ENCODE peak calls at places on chromosome 1, in six cellular contexts. F, U, Z, D, P and B are unnamed samples.

GRCh38 chr1:205767248-205767647 is 8.0 kb downstream of the RAB29 start:
- DNase-seq in F (no peak), U (no peak), Z (no peak), D (no peak), P (no peak), B (no peak)

GRCh38 chr1:36584874-36585759 is 102.4 kb upstream of the CSF3R start:
- DNase-seq in F (no peak), U (no peak), Z (no peak), D (no peak), P (no peak), B (no peak)

GRCh38 chr1:202105571-202106339 is 17.0 kb upstream of the GPR37L1 start:
- DNase-seq in F (peak; percentile 59), U (no peak), Z (peak; percentile 91), D (peak; percentile 64), P (no peak), B (no peak)

GRCh38 chr1:162003825-162004205 is 19.9 kb downstream of the OLFML2B start:
- DNase-seq in F (peak; percentile 83), U (no peak), Z (no peak), D (peak; percentile 60), P (no peak), B (peak; percentile 89)

GRCh38 chr1:156149374-156150106 is 3.8 kb upstream of the SEMA4A start:
- DNase-seq in F (no peak), U (no peak), Z (no peak), D (no peak), P (peak; percentile 79), B (no peak)

GRCh38 chr1:176786274-176786673 is 323.3 kb downstream of the PAPPA2 start:
- DNase-seq in F (no peak), U (no peak), Z (no peak), D (no peak), P (no peak), B (no peak)

GRCh38 chr1:26537951-26538352 is 8.4 kb downstream of the RPS6KA1 start:
- DNase-seq in F (peak; percentile 45), U (no peak), Z (peak; percentile 38), D (peak; percentile 59), P (peak; percentile 87), B (no peak)

GRCh38 chr1:229364216-229365065 is 21.6 kb upstream of the CCSAP start:
- DNase-seq in F (no peak), U (no peak), Z (no peak), D (no peak), P (no peak), B (no peak)

GRCh38 chr1:76055987-76056386 is 18.6 kb upstream of the ST6GALNAC3 start:
- DNase-seq in F (no peak), U (no peak), Z (no peak), D (no peak), P (no peak), B (no peak)

GRCh38 chr1:56506314-56506743 is 73.0 kb downstream of the PLPP3 start:
- DNase-seq in F (no peak), U (no peak), Z (no peak), D (no peak), P (peak; percentile 79), B (peak; percentile 29)

GRCh38 chr1:193457676-193458075 is 271.3 kb upstream of the B3GALT2 start:
- DNase-seq in F (peak; percentile 27), U (no peak), Z (no peak), D (no peak), P (no peak), B (no peak)

GRCh38 chr1:54282101-54282847 is 82.3 kb downstream of the MRPL37 start:
- DNase-seq in F (no peak), U (no peak), Z (no peak), D (no peak), P (no peak), B (no peak)

GRCh38 chr1:9437931-9438330 is 101.3 kb upstream of the SLC25A33 start:
- DNase-seq in F (peak; percentile 53), U (peak; percentile 60), Z (no peak), D (peak; percentile 85), P (no peak), B (peak; percentile 84)

DNA sequence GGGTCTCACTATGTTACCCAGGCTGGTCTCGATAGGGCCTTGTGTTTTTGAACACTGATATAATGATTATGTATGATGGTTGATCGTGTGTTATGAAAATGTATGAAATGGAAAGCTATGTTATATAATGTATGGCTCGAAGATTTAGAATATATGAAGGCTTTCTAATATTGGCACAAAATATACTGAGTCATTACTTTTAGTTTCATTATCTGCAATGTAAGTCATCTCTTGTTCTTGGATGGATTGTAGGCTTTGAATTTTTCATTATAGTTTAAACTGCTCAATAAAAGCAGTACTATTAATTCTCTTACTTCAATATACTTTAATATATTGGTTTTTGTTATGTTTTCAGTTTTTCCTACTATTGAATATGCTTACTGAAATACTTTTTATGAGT is 10.1 kb downstream of the FMN2 start:
- DNase-seq in F (no peak), U (no peak), Z (no peak), D (no peak), P (no peak), B (no peak)
- H3K4me3 ChIP-seq in F (no peak overlapping the region), U (no peak overlapping the region), Z (no peak overlapping the region), D (no peak overlapping the region), P (no peak overlapping the region), B (no peak overlapping the region)

DNA sequence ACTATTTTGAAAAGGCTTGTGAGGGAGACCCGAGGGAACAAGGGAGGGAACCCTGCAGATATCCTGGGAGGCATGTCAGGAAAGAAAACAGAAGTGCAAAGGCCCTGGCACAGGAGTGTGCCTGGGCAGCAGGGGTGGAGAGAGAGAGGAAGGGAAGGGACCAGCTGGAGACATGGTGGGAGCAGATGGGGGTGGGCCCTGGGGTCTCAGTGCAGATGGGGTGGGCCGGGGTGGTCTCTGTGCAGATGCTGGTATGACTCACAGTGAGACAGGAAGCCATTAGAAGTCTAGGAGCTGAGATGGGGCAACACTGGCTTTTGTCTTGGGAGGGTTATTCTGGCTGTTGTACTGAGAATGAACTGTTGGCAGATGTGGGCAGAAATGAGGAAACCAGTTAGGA is 363.6 kb upstream of the C1orf174 start:
- DNase-seq in F (no peak), U (no peak), Z (no peak), D (no peak), P (no peak), B (no peak)
- TF ChIP-seq CTCF in F (no peak), U (no peak), Z (no peak), D (no peak), P (no peak), B (no peak)

GRCh38 chr1:1678581-1679380 is 13.8 kb downstream of the SLC35E2B start:
- DNase-seq in F (no peak), U (peak; percentile 6), Z (peak; percentile 12), D (peak; percentile 52), P (peak; percentile 85), B (no peak)
- TF ChIP-seq POLR2A in F (no peak), U (no peak), Z (no peak), D (no peak), P (no peak), B (no peak)

GRCh38 chr1:21174230-21174629 is 2.5 kb downstream of the EIF4G3 start:
- DNase-seq in F (no peak), U (no peak), Z (no peak), D (no peak), P (no peak), B (no peak)
- H3K4me3 ChIP-seq in F (peak overlapping the region; percentile 97), U (peak overlapping the region; percentile 69), Z (peak overlapping the region; percentile 94), D (no peak overlapping the region), P (peak overlapping the region; percentile 59), B (no peak overlapping the region)

DNA sequence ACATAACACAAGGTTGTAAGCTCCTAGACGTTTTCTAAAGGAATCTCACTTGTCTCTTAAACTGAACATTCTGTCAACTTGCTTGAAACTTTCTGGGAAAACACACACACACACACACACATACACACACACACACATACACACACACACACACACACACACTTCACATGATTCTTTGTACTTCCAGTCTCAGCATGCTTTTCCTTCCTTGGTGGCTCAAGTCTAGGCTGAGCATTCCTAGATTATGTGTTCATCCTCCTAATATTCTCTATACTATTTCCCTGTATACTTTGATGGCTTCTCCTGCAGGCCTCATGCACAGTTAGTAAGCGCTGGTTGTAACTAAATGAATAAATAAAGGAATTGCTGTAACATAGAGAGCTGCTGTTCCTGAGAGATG is 372.1 kb downstream of the PTPRC start:
- DNase-seq in F (peak; percentile 75), U (no peak), Z (no peak), D (no peak), P (no peak), B (no peak)
- TF ChIP-seq CTCF in F (no peak), U (no peak), Z (no peak), D (no peak), P (no peak), B (no peak)

GRCh38 chr1:51296379-51297357 is 33.7 kb downstream of the TTC39A start:
- DNase-seq in F (peak; percentile 62), U (peak; percentile 70), Z (peak; percentile 69), D (peak; percentile 89), P (peak; percentile 90), B (peak; percentile 72)
- TF ChIP-seq POLR2A in F (no peak), U (no peak), Z (no peak), D (peak; percentile 26), P (no peak), B (no peak)

DNA sequence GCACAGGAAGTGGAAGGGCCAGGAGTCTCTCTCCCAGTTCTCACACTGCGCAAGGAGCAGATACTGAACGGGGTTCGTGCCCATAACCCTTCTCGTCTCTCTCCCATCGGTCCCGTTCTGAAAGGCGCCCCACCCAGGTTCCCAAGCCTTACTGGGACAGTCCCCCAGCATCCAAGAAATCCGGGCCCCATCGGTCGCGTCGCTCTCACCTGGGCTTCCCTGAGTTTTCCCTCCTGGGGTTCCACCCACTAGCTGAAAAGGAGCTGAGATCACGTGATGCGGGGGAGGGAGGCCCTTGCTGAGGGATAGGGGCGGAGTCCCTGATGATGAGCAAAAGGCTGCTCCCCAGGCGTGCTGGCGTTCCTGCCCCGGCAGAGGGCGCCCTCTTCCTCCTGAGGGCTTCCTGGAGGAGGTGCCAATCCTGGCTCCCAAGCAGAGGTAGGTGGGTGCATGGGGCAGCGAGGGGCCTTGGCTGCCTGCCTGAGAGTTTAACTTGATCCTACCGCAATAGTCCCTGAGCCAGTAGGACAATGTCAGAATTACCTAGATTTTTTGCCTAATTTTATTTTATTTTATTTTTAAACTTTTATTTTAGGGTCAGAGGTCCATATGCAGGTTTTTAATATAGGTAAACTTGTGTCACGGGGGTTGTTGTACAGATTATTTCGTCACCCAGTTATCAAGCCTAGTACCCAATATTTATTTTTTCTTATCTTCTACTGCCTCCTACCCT is at the start of gene SPOCD1:
- DNase-seq in F (peak; percentile 76), U (peak; percentile 33), Z (peak; percentile 79), D (peak; percentile 85), P (peak; percentile 95), B (peak; percentile 95)
- H3K4me3 ChIP-seq in F (peak within 1 kb of the TSS; percentile 26), U (no peak within 1 kb of the TSS), Z (no peak within 1 kb of the TSS), D (no peak within 1 kb of the TSS), P (no peak within 1 kb of the TSS), B (no peak within 1 kb of the TSS)

GRCh38 chr1:154406572-154406879 is 1.4 kb downstream of the IL6R start:
- DNase-seq in F (no peak), U (no peak), Z (no peak), D (no peak), P (no peak), B (no peak)

GRCh38 chr1:154405762-154406571 is 824 bp downstream of the IL6R start:
- DNase-seq in F (peak; percentile 72), U (peak; percentile 71), Z (peak; percentile 55), D (peak; percentile 75), P (peak; percentile 91), B (peak; percentile 85)

GRCh38 chr1:154404511-154404931 is 622 bp upstream of the IL6R start:
- DNase-seq in F (no peak), U (no peak), Z (no peak), D (no peak), P (no peak), B (peak; percentile 84)

GRCh38 chr1:154403983-154404382 is 1.2 kb upstream of the IL6R start:
- DNase-seq in F (no peak), U (no peak), Z (no peak), D (no peak), P (no peak), B (no peak)

GRCh38 chr1:154404984-154405761 is at the start of gene IL6R:
- DNase-seq in F (peak; percentile 93), U (peak; percentile 90), Z (peak; percentile 74), D (peak; percentile 93), P (peak; percentile 96), B (peak; percentile 99)
- TF ChIP-seq CTCF in F (peak; percentile 42), U (peak; percentile 36), Z (peak; percentile 47), D (peak; percentile 35), P (peak; percentile 31), B (no peak)